ENCODE peak calls at places on chromosomes 11 and 22, in ten cellular contexts. F is Caco-2, V is fibroblast of villous mesenchyme, M is choroid plexus epithelial cell, I is fibroblast of mammary gland, Z is cardiac fibroblast, A is transverse colon, J is AG09309, X is IMR-90, C is fibroblast of pulmonary artery. B is an unnamed sample.

GRCh38 chr11:123300874-123301695 is 106.0 kb upstream of the CLMP start:
- DNase-seq in F (no peak), V (peak), M (peak), I (peak), Z (peak), A (no peak), J (peak), X (peak), C (peak), B (peak)

GRCh38 chr11:92457250-92457649 is 232.6 kb downstream of the FAT3 start:
- DNase-seq in F (no peak), V (no peak), M (peak), I (peak), Z (peak), A (no peak), J (no peak), X (peak), C (peak), B (peak)

GRCh38 chr11:73287400-73288101 is 15.4 kb downstream of the P2RY6 start:
- DNase-seq in F (no peak), V (no peak), M (no peak), I (no peak), Z (peak), A (no peak), J (no peak), X (no peak), C (peak), B (no peak)

GRCh38 chr11:66684635-66685034 is 6.9 kb upstream of the RBM4B start:
- DNase-seq in F (no peak), V (no peak), M (no peak), I (no peak), Z (no peak), A (no peak), J (no peak), X (no peak), C (no peak), B (no peak)

GRCh38 chr22:46054091-46054877 is 77.3 kb upstream of the WNT7B start:
- DNase-seq in F (peak), V (peak), M (peak), I (peak), Z (peak), A (peak), J (no peak), X (peak), C (peak), B (peak)

GRCh38 chr11:134098566-134099184 is 29.8 kb downstream of the JAM3 start:
- DNase-seq in F (no peak), V (no peak), M (peak), I (no peak), Z (peak), A (no peak), J (no peak), X (no peak), C (no peak), B (peak)

GRCh38 chr11:57406337-57406904 is 16.0 kb upstream of the PRG2 start:
- DNase-seq in F (no peak), V (no peak), M (no peak), I (peak), Z (peak), A (no peak), J (no peak), X (peak), C (peak), B (no peak)

GRCh38 chr11:63595296-63595695 is 18.9 kb downstream of the PLAAT3 start:
- DNase-seq in F (no peak), V (no peak), M (peak), I (peak), Z (no peak), A (no peak), J (no peak), X (peak), C (no peak), B (peak)

GRCh38 chr11:34840736-34841386 is 75.3 kb downstream of the APIP start:
- DNase-seq in F (no peak), V (peak), M (peak), I (peak), Z (peak), A (peak), J (no peak), X (peak), C (peak), B (peak)
- TF ChIP-seq CTCF in F (peak), V (peak), M (peak), I (peak), Z (peak), A (peak), J (peak), X (peak), C (peak), B (peak)

GRCh38 chr11:114442559-114442958 is 3.3 kb downstream of the REXO2 start:
- DNase-seq in F (no peak), V (no peak), M (no peak), I (no peak), Z (no peak), A (no peak), J (no peak), X (no peak), C (no peak), B (no peak)

GRCh38 chr11:114441921-114442320 is 2.7 kb downstream of the REXO2 start:
- DNase-seq in F (no peak), V (no peak), M (no peak), I (no peak), Z (no peak), A (no peak), J (no peak), X (no peak), C (no peak), B (no peak)

GRCh38 chr11:114439229-114440120 is at the start of gene REXO2:
- DNase-seq in F (peak), V (peak), M (peak), I (peak), Z (peak), A (peak), J (peak), X (peak), C (peak), B (peak)

GRCh38 chr11:114440121-114440860 is 1.0 kb downstream of the REXO2 start:
- DNase-seq in F (no peak), V (peak), M (peak), I (no peak), Z (peak), A (no peak), J (no peak), X (peak), C (peak), B (no peak)

GRCh38 chr11:114440971-114441810 is 1.9 kb downstream of the REXO2 start:
- DNase-seq in F (no peak), V (peak), M (no peak), I (no peak), Z (peak), A (no peak), J (no peak), X (no peak), C (peak), B (no peak)
- H3K4me3 ChIP-seq in F (peak), V (peak), M (peak), I (peak), Z (peak), A (no peak), J (peak), X (peak), C (peak), B (peak)

GRCh38 chr11:69086152-69086551 is 37.4 kb downstream of the TPCN2 start:
- DNase-seq in F (no peak), V (peak), M (no peak), I (peak), Z (no peak), A (peak), J (no peak), X (no peak), C (no peak), B (no peak)
- TF ChIP-seq CTCF in F (no peak), V (no peak), M (peak), I (peak), Z (no peak), A (no peak), J (no peak), X (no peak), C (peak), B (no peak)

GRCh38 chr11:43921561-43922294 is 20.7 kb upstream of the C11orf96 start:
- DNase-seq in F (no peak), V (peak), M (peak), I (no peak), Z (no peak), A (no peak), J (no peak), X (no peak), C (no peak), B (no peak)
- H3K4me3 ChIP-seq in F (no peak), V (no peak), M (no peak), I (no peak), Z (no peak), A (no peak), J (no peak), X (no peak), C (no peak), B (no peak)

DNA sequence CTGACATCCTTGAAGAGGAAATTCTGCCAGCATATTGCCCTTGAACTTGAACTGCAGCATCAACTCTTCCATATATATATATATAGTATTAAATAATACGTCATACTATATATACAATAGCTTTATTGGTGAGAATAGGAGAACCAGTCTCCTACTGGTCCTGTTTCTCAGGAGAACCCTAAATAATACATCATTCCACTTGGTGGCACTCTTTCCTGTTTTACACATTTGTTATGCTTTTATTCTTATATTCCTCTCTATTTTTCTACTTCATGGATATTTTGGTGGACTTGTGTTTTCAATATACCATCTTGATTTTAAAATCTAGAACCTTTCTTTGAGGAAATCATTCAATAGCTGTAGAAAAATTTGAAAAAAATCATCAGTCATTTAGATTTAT is 193.3 kb downstream of the TRPC6 start:
- DNase-seq in F (no peak), V (peak), M (peak), I (peak), Z (peak), A (no peak), J (no peak), X (peak), C (peak), B (peak)
- TF ChIP-seq CTCF in F (peak), V (peak), M (no peak), I (peak), Z (peak), A (peak), J (peak), X (peak), C (peak), B (peak)

B was measured in epithelial cell of esophagus.